ENCODE peak calls at places on chromosome 22, in six cellular contexts. Q, T, K, B, L and R are unnamed samples.

GRCh38 chr22:24938741-24939341 is 7.7 kb downstream of the LHFPL7 start:
- DNase-seq in Q (no peak), L (peak; percentile 80), T (peak; percentile 59), B (peak; percentile 72), K (peak; percentile 46), R (peak; percentile 71)

GRCh38 chr22:40385041-40385782 is 14.8 kb downstream of the SGSM3 start:
- DNase-seq in T (peak; percentile 82), K (no peak), B (no peak), L (peak; percentile 77), Q (no peak), R (no peak)

GRCh38 chr22:42601879-42602465 is 12.7 kb downstream of the POLDIP3 start:
- DNase-seq in B (no peak), Q (no peak), K (no peak), L (no peak), T (no peak), R (no peak)

GRCh38 chr22:42893366-42894150 is 36.5 kb upstream of the ARFGAP3 start:
- DNase-seq in B (no peak), L (no peak), Q (no peak), K (no peak), T (no peak), R (no peak)

GRCh38 chr22:45212992-45213751 is 27.5 kb downstream of the KIAA0930 start:
- DNase-seq in T (no peak), L (peak; percentile 71), K (peak; percentile 88), B (no peak), Q (peak; percentile 69), R (peak; percentile 90)

GRCh38 chr22:45758603-45759002 is 87.0 kb downstream of the ATXN10 start:
- DNase-seq in K (no peak), Q (no peak), T (no peak), L (no peak), B (no peak), R (no peak)

GRCh38 chr22:49092751-49093150 is 734.9 kb downstream of the BRD1 start:
- DNase-seq in Q (no peak), B (no peak), K (no peak), L (no peak), T (no peak), R (no peak)

GRCh38 chr22:29914165-29914564 is 31.2 kb downstream of the MTMR3 start:
- DNase-seq in Q (peak; percentile 88), B (peak; percentile 10), T (no peak), L (no peak), K (peak; percentile 87), R (peak; percentile 90)

GRCh38 chr22:40305625-40306024 is 40.7 kb upstream of the ADSL start:
- DNase-seq in T (no peak), K (no peak), Q (no peak), L (no peak), B (no peak), R (no peak)

GRCh38 chr22:29343313-29343805 is 27.9 kb upstream of the RASL10A start:
- DNase-seq in Q (peak; percentile 79), K (no peak), B (no peak), L (no peak), T (no peak), R (peak; percentile 29)

GRCh38 chr22:44205713-44206645 is 25.3 kb downstream of the PARVG start:
- DNase-seq in T (no peak), L (no peak), K (no peak), B (no peak), Q (no peak), R (no peak)

GRCh38 chr22:26894766-26895485 is 237.5 kb downstream of the MIAT start:
- DNase-seq in K (peak; percentile 98), L (peak; percentile 31), B (peak; percentile 73), T (no peak), Q (peak; percentile 96), R (peak; percentile 95)
- H2AFZ ChIP-seq in K (no peak overlapping the region), L (no peak overlapping the region), B (no peak overlapping the region), T (no peak overlapping the region), Q (peak overlapping the region; percentile 21), R (peak overlapping the region; percentile 55)

GRCh38 chr22:26616650-26617049 is 1.2 kb downstream of the CRYBB1 start:
- DNase-seq in Q (no peak), T (peak; percentile 18), K (no peak), B (no peak), L (no peak), R (no peak)
- H3K4me3 ChIP-seq in Q (no peak overlapping the region), T (no peak overlapping the region), K (no peak overlapping the region), B (no peak overlapping the region), L (no peak overlapping the region), R (no peak overlapping the region)

DNA sequence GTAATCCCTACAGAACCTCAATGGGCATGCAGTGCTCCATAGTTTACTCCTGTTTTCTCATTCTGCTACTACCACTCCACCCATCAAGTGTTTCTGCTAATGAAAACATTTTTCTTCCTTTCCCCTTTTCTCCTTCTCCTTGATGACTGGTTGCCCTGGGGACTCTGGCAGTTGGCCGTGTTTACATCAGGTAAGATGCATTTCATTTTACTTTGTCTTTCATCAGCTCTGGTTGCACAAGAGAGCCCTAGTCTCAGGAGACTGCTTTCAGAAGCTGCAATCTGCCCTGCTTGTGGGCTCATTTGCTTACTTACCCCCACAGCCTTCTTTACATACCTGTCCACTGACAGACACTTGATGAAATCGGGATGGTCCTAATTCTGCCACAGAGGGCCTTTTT is 19.6 kb upstream of the LIMK2 start:
- DNase-seq in Q (no peak), K (peak; percentile 56), L (peak; percentile 87), B (no peak), T (peak; percentile 15), R (peak; percentile 58)
- H3K27ac ChIP-seq in Q (no peak overlapping the region), K (no peak overlapping the region), L (peak overlapping the region; percentile 89), B (no peak overlapping the region), T (no peak overlapping the region), R (peak overlapping the region; percentile 71)

GRCh38 chr22:27063381-27063780 is 406.0 kb downstream of the MIAT start:
- DNase-seq in T (no peak), B (no peak), Q (no peak), L (no peak), K (no peak), R (no peak)
- H2AFZ ChIP-seq in T (no peak overlapping the region), B (no peak overlapping the region), Q (no peak overlapping the region), L (no peak overlapping the region), K (no peak overlapping the region), R (no peak overlapping the region)

GRCh38 chr22:37324340-37325023 is 42.2 kb downstream of the CYTH4 start:
- DNase-seq in B (no peak), L (no peak), Q (no peak), K (no peak), T (no peak), R (peak; percentile 24)
- H3K4me3 ChIP-seq in B (no peak overlapping the region), L (no peak overlapping the region), Q (no peak overlapping the region), K (no peak overlapping the region), T (no peak overlapping the region), R (peak overlapping the region; percentile 64)

DNA sequence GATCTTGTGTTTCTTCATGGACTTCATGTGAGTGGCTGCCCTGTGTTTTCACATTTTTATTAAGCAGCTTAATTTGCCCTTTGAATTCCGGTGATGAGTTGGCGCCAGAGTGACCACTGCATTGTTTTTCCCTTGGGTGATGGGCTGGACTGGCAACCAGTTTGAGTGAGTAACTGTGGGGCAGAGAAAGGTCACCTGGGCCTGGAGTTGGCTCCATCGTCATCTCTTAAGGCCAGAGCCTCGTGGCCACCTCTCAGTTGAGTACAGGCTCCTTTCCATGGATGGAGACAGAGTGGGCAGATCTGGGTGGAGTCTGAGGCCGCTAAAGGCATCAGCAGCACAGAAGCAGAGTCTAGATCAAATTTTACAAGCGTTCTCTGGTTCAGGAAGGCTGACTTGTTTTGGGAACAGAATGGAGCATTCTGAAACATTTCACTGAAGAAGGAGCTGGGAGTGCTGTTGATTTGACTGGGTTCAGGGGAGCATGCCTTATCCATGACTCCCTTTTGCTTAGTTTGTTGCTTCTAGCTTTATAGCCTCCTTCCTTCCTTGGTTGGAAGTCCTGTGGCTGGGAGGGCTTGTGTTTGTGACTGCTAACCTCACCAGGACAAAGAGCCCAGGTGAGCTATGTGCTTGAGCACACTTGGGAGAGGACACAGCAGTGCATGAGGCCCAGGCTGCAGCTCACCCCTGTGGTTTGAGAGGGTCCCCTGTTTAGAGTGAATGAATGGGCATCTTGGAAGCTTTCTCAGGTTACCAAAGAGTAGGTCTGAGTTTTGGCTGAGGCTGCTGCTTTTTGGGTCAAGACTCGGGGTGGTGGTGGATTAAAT is 7.8 kb downstream of the BCR start:
- DNase-seq in T (no peak), B (no peak), Q (peak; percentile 41), L (no peak), K (no peak), R (peak; percentile 38)
- H3K27ac ChIP-seq in T (no peak overlapping the region), B (no peak overlapping the region), Q (no peak overlapping the region), L (no peak overlapping the region), K (no peak overlapping the region), R (peak overlapping the region; percentile 40)

GRCh38 chr22:22516992-22517391 is 3.1 kb downstream of the ZNF280A start:
- DNase-seq in T (no peak), L (no peak), B (no peak), K (no peak), Q (no peak), R (no peak)

GRCh38 chr22:22519591-22519990 is 479 bp downstream of the ZNF280A start:
- DNase-seq in B (peak; percentile 38), Q (no peak), K (no peak), T (no peak), L (no peak), R (no peak)

GRCh38 chr22:22513619-22514018 is 5.1 kb upstream of the ZNF280B start:
- DNase-seq in Q (no peak), L (no peak), B (no peak), T (no peak), K (no peak), R (no peak)

GRCh38 chr22:22520020-22520656 is at the start of gene ZNF280A:
- DNase-seq in B (peak; percentile 19), T (no peak), K (no peak), Q (no peak), L (no peak), R (peak; percentile 12)

DNA sequence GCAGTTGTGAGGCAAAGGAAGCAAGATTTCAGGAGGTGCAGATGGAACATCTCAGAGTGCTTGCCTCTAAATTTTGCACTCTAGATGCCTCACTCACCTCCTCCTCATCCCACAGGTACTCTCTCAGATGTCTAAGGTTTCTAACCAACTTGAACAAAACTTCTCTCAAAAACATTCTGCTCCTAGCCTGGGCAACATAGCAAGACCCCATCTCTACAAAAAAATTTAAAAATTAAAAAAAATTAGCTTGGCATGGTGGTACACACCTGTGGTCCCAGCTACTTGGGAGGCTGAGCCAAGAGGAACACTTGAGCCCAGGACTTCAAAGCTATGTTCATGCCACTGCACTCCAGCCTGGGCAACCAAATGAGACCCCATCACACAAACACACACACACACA is 4.2 kb downstream of the ZNF280A start:
- DNase-seq in B (no peak), T (no peak), K (no peak), Q (no peak), L (no peak), R (no peak)
- H2AFZ ChIP-seq in B (no peak overlapping the region), T (no peak overlapping the region), K (no peak overlapping the region), Q (no peak overlapping the region), L (no peak overlapping the region), R (no peak overlapping the region)